ENCODE peak calls at places on chromosomes 16 and 17, in ten cellular contexts. C is tibial artery; Q is neural progenitor cell; D is cardiac muscle cell; Z is HCT116; V is A549; S is heart left ventricle; G is heart right ventricle; J is CD8-positive, alpha-beta T cell; I is left ventricle myocardium inferior. P is an unnamed sample. For H3K4me1, the result is how much of the 10 kb centered on the place peaks cover.

GRCh38 chr17:57313276-57313835 is 57.0 kb downstream of the MSI2 start:
- DNase-seq in Q (peak), D (no peak), V (no peak), C (no peak), J (no peak), I (no peak), Z (no peak), S (no peak), G (no peak), P (no peak)

GRCh38 chr17:8712698-8713097 is 31.9 kb downstream of the CCDC42 start:
- DNase-seq in S (no peak), V (no peak), D (no peak), Z (no peak), G (no peak), Q (no peak), I (no peak), J (no peak), C (no peak), P (no peak)

GRCh38 chr17:12605222-12605621 is 60.5 kb upstream of the MYOCD start:
- DNase-seq in J (no peak), C (no peak), D (no peak), Q (no peak), I (no peak), S (no peak), G (no peak), V (no peak), Z (no peak), P (no peak)

GRCh38 chr17:62760888-62761267 is 47.2 kb downstream of the MARCHF10 start:
- DNase-seq in C (no peak), S (no peak), D (no peak), V (no peak), Q (no peak), J (no peak), I (no peak), G (no peak), Z (no peak), P (no peak)

GRCh38 chr17:77328823-77329740 is 188.3 kb downstream of the SEC14L1 start:
- DNase-seq in J (no peak), D (no peak), I (no peak), S (no peak), C (peak), G (peak), Q (no peak), V (no peak), Z (no peak), P (peak)

GRCh38 chr16:70582280-70582978 is 58.8 kb downstream of the SF3B3 start:
- DNase-seq in J (no peak), G (no peak), D (no peak), Q (peak), V (no peak), I (no peak), C (no peak), Z (no peak), S (no peak), P (no peak)

GRCh38 chr17:1783834-1784611 is 22.2 kb downstream of the SERPINF1 start:
- DNase-seq in I (peak), Z (peak), G (peak), D (peak), S (peak), J (no peak), V (peak), C (peak), Q (peak), P (no peak)

GRCh38 chr16:75116081-75116910 is at the start of gene LDHD:
- DNase-seq in Z (peak), C (peak), I (peak), D (peak), G (peak), V (peak), S (peak), Q (peak), J (no peak), P (peak)

GRCh38 chr16:19210968-19211367 is 42.9 kb downstream of the SYT17 start:
- DNase-seq in Z (no peak), Q (no peak), D (no peak), J (no peak), I (no peak), G (no peak), C (no peak), S (no peak), V (no peak), P (no peak)

GRCh38 chr16:11913425-11914079 is 2.2 kb downstream of the GSPT1 start:
- DNase-seq in J (peak), D (no peak), C (no peak), I (no peak), G (no peak), Z (no peak), V (peak), S (no peak), Q (no peak), P (no peak)

GRCh38 chr16:76118344-76118743 is 158.9 kb upstream of the CNTNAP4 start:
- DNase-seq in G (no peak), Q (no peak), D (peak), C (no peak), S (no peak), J (no peak), I (no peak), V (no peak), Z (no peak), P (no peak)

GRCh38 chr17:69228576-69228975 is at the start of gene ABCA10:
- DNase-seq in S (no peak), D (no peak), I (no peak), Q (no peak), V (no peak), C (no peak), J (no peak), Z (no peak), G (no peak), P (no peak)

GRCh38 chr17:45429338-45430005 is 3.2 kb downstream of the ARHGAP27 start:
- DNase-seq in S (peak), I (no peak), G (no peak), J (no peak), C (no peak), Z (no peak), D (peak), V (no peak), Q (peak), P (no peak)

GRCh38 chr16:79868841-79869240 is 268.3 kb upstream of the MAF start:
- DNase-seq in Z (no peak), G (no peak), V (no peak), S (no peak), I (no peak), D (no peak), J (no peak), Q (no peak), C (no peak), P (no peak)

GRCh38 chr17:7611635-7612293 is 2.9 kb downstream of the FXR2 start:
- DNase-seq in Q (no peak), I (no peak), J (no peak), G (no peak), S (no peak), D (no peak), V (no peak), C (no peak), Z (no peak), P (no peak)

GRCh38 chr17:80146121-80147034 is 550 bp downstream of the EIF4A3 start:
- DNase-seq in G (no peak), C (no peak), V (peak), Z (no peak), Q (peak), S (peak), D (peak), J (peak), I (no peak), P (no peak)

GRCh38 chr17:82668631-82669099 is 20.4 kb upstream of the WDR45B start:
- DNase-seq in Q (peak), G (peak), Z (peak), J (peak), S (peak), I (peak), C (peak), D (peak), V (peak), P (peak)

GRCh38 chr17:43360376-43360738 is 38.4 kb upstream of the ARL4D start:
- DNase-seq in S (no peak), V (peak), Q (no peak), Z (no peak), D (no peak), G (peak), J (peak), I (no peak), C (no peak), P (no peak)

GRCh38 chr16:27406729-27407128 is 4.8 kb downstream of the IL21R start:
- DNase-seq in S (no peak), C (no peak), G (no peak), Q (no peak), J (no peak), D (no peak), V (no peak), I (no peak), Z (no peak), P (no peak)
- H3K4me1 ChIP-seq in S (under half), C (under half), G (under half), Q (under half), J (half or more), D (under half), V (under half), I (under half), Z (under half), P (under half)

DNA sequence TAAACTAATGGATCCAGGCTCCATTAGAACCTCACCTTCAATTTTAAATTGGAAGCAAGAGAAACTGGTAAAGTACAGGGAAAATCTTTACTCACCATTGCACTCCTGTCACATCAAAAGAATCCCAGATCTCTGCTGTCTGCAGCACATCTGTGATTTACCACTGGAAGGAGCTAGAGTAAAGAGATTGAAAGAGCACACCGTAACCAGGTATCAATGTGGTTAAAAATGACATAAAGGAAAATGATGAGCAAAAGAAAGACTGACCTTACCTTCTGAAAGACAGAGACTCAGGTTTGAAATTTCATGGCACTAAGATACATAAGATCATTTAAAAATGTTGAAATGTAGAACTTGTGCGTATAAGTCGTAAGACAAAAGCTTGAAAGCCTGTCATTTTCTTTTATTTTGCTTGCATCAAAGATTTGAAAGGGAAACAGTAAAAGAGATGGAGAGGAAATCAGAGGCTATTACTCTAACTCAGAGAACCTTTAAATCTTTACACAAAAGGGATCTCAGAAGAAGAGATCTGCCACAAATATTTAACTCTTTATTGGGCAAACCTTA is 678.2 kb upstream of the GOT2 start:
- DNase-seq in Z (no peak), D (peak), S (no peak), C (no peak), V (peak), G (no peak), Q (peak), J (no peak), I (no peak), P (no peak)
- TF ChIP-seq CTCF in Z (no peak), D (no peak), S (no peak), C (no peak), V (peak), G (no peak), Q (peak), J (no peak), I (peak), P (no peak)

GRCh38 chr17:29005936-29006438 is at the start of gene SEZ6:
- DNase-seq in D (peak), J (peak), G (peak), S (peak), I (peak), C (peak), Z (peak), V (peak), Q (peak), P (peak)

GRCh38 chr17:29003289-29003688 is 2.5 kb downstream of the SEZ6 start:
- DNase-seq in V (no peak), Q (no peak), G (no peak), C (no peak), S (no peak), Z (no peak), I (no peak), J (no peak), D (no peak), P (no peak)

GRCh38 chr17:29007456-29008455 is 1.9 kb upstream of the SEZ6 start:
- DNase-seq in S (no peak), D (no peak), I (no peak), Z (peak), G (no peak), Q (no peak), J (no peak), V (peak), C (no peak), P (no peak)

GRCh38 chr17:29004081-29004692 is 1.6 kb downstream of the SEZ6 start:
- DNase-seq in V (peak), I (no peak), G (no peak), Q (peak), S (no peak), D (peak), J (no peak), C (no peak), Z (no peak), P (no peak)

DNA sequence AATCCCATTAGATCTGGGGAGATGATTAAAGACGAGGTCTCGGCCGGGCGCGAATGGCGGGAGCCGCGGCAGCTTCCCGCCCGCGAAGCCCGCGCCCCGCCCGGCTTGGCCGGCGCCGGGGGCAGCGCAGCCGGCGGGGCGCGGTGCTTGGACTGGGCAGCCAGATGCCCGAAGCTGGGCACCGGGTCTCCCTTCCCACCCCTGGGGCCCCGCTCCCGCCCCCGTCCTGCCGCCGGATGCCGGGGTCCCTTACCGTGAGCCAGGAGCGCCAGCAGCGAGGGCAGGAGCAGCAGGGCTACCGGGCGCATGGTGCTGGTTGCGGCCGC is 308 bp downstream of the SEZ6 start:
- DNase-seq in C (no peak), S (no peak), G (no peak), Q (no peak), D (no peak), J (no peak), Z (no peak), V (no peak), I (no peak), P (no peak)
- H3K4me3 ChIP-seq in C (no peak), S (no peak), G (no peak), Q (peak), D (peak), J (no peak), Z (no peak), V (peak), I (peak), P (no peak)

DNA sequence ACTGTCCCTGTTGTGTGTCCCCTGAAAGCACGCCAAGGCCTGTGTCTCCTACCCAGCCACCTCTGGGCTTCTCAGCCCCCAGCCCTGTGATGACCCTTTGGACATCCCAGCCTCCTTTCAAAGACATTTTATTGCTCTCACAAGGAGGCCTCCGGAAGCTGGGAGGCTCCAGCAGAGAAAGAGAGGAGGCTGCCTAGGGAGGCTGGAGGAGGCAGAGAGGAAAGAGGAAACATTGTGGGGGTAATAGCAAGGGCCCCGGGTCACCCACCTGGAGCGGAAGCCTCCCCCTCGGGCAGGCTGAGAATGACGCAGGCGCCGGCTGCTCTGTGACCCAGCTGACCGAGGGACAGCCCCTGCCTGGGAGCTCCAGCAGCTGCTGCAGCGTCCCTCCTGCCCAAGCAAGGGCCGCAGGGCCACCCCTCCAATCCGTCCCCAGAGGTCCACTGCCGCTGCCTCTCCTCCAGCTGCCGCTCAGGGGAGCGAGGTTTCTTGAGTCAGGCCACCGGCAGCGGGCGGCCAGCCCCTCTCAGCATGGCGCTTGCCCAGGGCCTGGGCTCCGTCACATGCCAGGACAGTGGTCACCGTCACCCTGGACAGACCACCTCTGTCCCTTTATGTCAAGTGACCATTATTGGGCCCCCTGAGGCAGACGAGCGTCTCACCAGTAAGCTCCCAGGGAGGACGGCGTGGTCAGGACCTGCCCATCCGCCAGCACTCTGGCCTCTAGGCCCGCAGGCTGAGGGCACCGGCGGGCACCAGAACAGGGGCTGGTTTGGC is 29.3 kb downstream of the ACTG1 start:
- DNase-seq in S (peak), Q (peak), I (peak), C (no peak), Z (no peak), D (no peak), V (no peak), G (peak), J (peak), P (peak)
- H3K4me1 ChIP-seq in S (under half), Q (under half), I (half or more), C (under half), Z (under half), D (under half), V (under half), G (half or more), J (under half), P (under half)

DNA sequence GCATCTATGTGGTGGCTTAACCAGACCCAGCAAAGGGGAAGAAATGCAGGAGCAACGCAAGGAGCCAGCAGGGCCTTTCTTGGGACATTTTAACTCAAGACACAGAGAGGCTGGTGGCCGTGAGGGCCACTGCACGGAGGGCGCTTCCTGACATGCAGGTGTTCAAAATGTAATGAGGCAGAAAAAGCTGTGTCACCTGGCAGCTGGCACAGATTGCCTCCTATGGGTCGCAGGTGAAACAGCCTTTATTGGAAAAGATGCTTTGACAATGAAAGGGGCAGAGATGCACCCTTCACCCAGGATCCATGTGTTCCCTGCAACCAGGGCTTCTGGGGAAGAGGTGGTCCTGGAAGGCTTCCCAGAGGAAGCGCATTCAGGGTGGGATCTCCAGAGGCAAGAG is 219.3 kb downstream of the XYLT1 start:
- DNase-seq in G (no peak), J (no peak), Q (no peak), V (no peak), C (no peak), Z (no peak), D (no peak), S (no peak), I (no peak), P (no peak)
- TF ChIP-seq CTCF in G (no peak), J (no peak), Q (no peak), V (no peak), C (no peak), Z (no peak), D (no peak), S (no peak), I (no peak), P (no peak)